ENCODE peak calls at places on chromosome 9, in nine cellular contexts. F is ovary, K is psoas muscle, M is IMR-90, D is PC-3, N is sigmoid colon, C is upper lobe of left lung, T is WERI-Rb-1, B is endodermal cell. Q is an unnamed sample.

GRCh38 chr9:109098960-109099308 is 20.8 kb downstream of the TMEM245 start:
- DNase-seq in F (no peak), K (no peak), M (no peak), D (no peak), N (no peak), C (no peak), T (no peak), B (no peak), Q (no peak)

GRCh38 chr9:114227288-114228033 is 72.1 kb downstream of the COL27A1 start:
- DNase-seq in F (no peak), K (no peak), M (no peak), D (no peak), N (no peak), C (no peak), T (no peak), B (no peak), Q (no peak)

GRCh38 chr9:95920024-95920423 is 44.5 kb downstream of the ERCC6L2 start:
- DNase-seq in F (no peak), K (no peak), M (no peak), D (no peak), N (no peak), C (no peak), T (no peak), B (no peak), Q (no peak)

GRCh38 chr9:133202145-133202513 is 6.9 kb downstream of the OBP2B start:
- DNase-seq in F (no peak), K (no peak), M (no peak), D (no peak), N (no peak), C (no peak), T (no peak), B (no peak), Q (no peak)

GRCh38 chr9:109355564-109356297 is 34.9 kb upstream of the EPB41L4B start:
- DNase-seq in F (no peak), K (no peak), M (no peak), D (no peak), N (no peak), C (peak; percentile 25), T (no peak), B (no peak), Q (no peak)

GRCh38 chr9:89872913-89873707 is 268.3 kb downstream of the GADD45G start:
- DNase-seq in F (peak; percentile 14), K (peak; percentile 72), M (no peak), D (no peak), N (peak; percentile 64), C (peak; percentile 10), T (peak; percentile 6), B (peak; percentile 38), Q (no peak)

GRCh38 chr9:133914483-133915342 is 77.4 kb downstream of the VAV2 start:
- DNase-seq in F (no peak), K (no peak), M (no peak), D (no peak), N (no peak), C (no peak), T (no peak), B (peak; percentile 58), Q (no peak)

GRCh38 chr9:115877852-115878450 is 275.6 kb upstream of the PAPPA start:
- DNase-seq in F (no peak), K (no peak), M (no peak), D (no peak), N (no peak), C (no peak), T (no peak), B (no peak), Q (no peak)

GRCh38 chr9:224540-225520 is 10.2 kb downstream of the DOCK8 start:
- DNase-seq in F (no peak), K (no peak), M (no peak), D (peak; percentile 87), N (no peak), C (no peak), T (peak; percentile 24), B (no peak), Q (no peak)

GRCh38 chr9:110408598-110408997 is 70.9 kb upstream of the TXNDC8 start:
- DNase-seq in F (no peak), K (no peak), M (no peak), D (no peak), N (no peak), C (no peak), T (no peak), B (no peak), Q (no peak)

GRCh38 chr9:18208166-18209059 is 265.5 kb upstream of the ADAMTSL1 start:
- DNase-seq in F (peak; percentile 28), K (no peak), M (peak; percentile 12), D (peak; percentile 77), N (no peak), C (peak; percentile 45), T (peak; percentile 48), B (peak; percentile 90), Q (peak; percentile 18)

GRCh38 chr9:93127395-93127911 is 6.6 kb downstream of the NINJ1 start:
- DNase-seq in F (peak; percentile 18), K (peak; percentile 70), M (no peak), D (no peak), N (peak; percentile 72), C (peak; percentile 84), T (no peak), B (peak; percentile 45), Q (no peak)

GRCh38 chr9:83991355-83991754 is 10.8 kb downstream of the RMI1 start:
- DNase-seq in F (no peak), K (no peak), M (no peak), D (no peak), N (no peak), C (no peak), T (no peak), B (no peak), Q (no peak)

GRCh38 chr9:124388275-124389048 is 26.8 kb downstream of the PSMB7 start:
- DNase-seq in F (no peak), K (no peak), M (no peak), D (no peak), N (no peak), C (no peak), T (no peak), B (no peak), Q (no peak)

GRCh38 chr9:107638922-107639321 is 149.4 kb upstream of the KLF4 start:
- DNase-seq in F (peak; percentile 76), K (peak; percentile 79), M (peak; percentile 77), D (no peak), N (peak; percentile 91), C (peak; percentile 68), T (peak; percentile 78), B (no peak), Q (peak; percentile 68)

GRCh38 chr9:88952086-88952615 is 39.1 kb upstream of the S1PR3 start:
- DNase-seq in F (no peak), K (no peak), M (no peak), D (no peak), N (no peak), C (no peak), T (no peak), B (no peak), Q (no peak)

GRCh38 chr9:16728128-16728505 is 142.4 kb downstream of the BNC2 start:
- DNase-seq in F (peak; percentile 39), K (no peak), M (peak; percentile 27), D (peak; percentile 29), N (no peak), C (no peak), T (no peak), B (peak; percentile 50), Q (no peak)

GRCh38 chr9:136513191-136513590 is 30.4 kb upstream of the SEC16A start:
- DNase-seq in F (no peak), K (no peak), M (no peak), D (no peak), N (no peak), C (no peak), T (no peak), B (no peak), Q (no peak)

GRCh38 chr9:136511144-136511669 is 28.4 kb upstream of the SEC16A start:
- DNase-seq in F (no peak), K (no peak), M (no peak), D (no peak), N (no peak), C (no peak), T (no peak), B (no peak), Q (no peak)

GRCh38 chr9:136512651-136513066 is 29.8 kb upstream of the SEC16A start:
- DNase-seq in F (no peak), K (no peak), M (no peak), D (no peak), N (no peak), C (no peak), T (no peak), B (peak; percentile 85), Q (no peak)

GRCh38 chr9:136510561-136510960 is 27.7 kb upstream of the SEC16A start:
- DNase-seq in F (no peak), K (no peak), M (no peak), D (no peak), N (no peak), C (no peak), T (no peak), B (no peak), Q (no peak)

GRCh38 chr9:136511670-136512592 is 29.1 kb upstream of the SEC16A start:
- DNase-seq in F (peak; percentile 45), K (peak; percentile 79), M (no peak), D (no peak), N (peak; percentile 78), C (peak; percentile 58), T (no peak), B (no peak), Q (no peak)
- H3K27ac ChIP-seq in F (no peak overlapping the region), K (peak overlapping the region; percentile 76), M (no peak overlapping the region), D (no peak overlapping the region), N (peak overlapping the region; percentile 64), C (peak overlapping the region; percentile 89), T (no peak overlapping the region), B (peak overlapping the region; percentile 92), Q (no peak overlapping the region)

DNA sequence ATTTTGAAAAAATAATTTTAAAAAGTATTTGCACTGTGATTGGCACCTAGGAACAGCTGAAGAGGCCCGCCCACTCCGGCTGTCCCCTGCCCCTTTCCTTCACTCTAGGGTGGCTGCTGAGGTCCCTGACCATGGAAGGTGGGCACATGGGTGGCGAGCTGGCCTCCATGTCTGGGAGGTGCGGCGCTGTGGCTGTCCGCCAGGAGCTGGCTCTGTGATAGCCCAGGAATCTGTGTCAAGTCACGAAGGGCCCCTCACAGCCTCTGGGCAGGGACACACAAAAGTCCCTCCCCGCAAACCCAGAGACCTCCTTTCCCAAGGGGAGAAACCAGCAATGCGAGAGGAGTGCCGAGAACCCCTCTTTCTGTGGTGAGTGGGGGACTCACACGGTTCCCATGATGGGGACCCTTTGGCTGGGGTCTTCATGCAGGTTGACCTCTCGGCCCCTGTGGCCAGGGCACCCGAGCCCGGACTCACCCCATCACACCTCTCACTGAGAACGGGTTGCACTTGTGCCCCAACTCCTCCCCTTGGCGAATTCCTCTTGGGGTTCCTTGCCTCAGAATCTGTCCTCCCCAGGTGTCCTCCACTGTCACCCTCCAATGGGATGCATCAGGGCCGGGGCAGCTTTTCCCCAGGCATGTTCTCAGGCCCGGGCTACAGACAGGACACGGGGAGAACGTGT is 168.0 kb downstream of the GAPVD1 start:
- DNase-seq in F (no peak), K (peak; percentile 53), M (no peak), D (no peak), N (no peak), C (no peak), T (no peak), B (no peak), Q (no peak)
- H3K27me3 ChIP-seq in F (no peaks in the 10 kb centered on the region), K (no peaks in the 10 kb centered on the region), M (no peaks in the 10 kb centered on the region), D (no peaks in the 10 kb centered on the region), N (no peaks in the 10 kb centered on the region), C (no peaks in the 10 kb centered on the region), T (no peaks in the 10 kb centered on the region), B (no peaks in the 10 kb centered on the region), Q (no peaks in the 10 kb centered on the region)

GRCh38 chr9:121336705-121337104 is 33.3 kb downstream of the STOM start:
- DNase-seq in F (no peak), K (no peak), M (no peak), D (no peak), N (no peak), C (no peak), T (peak; percentile 64), B (no peak), Q (no peak)
- H3K27ac ChIP-seq in F (no peak overlapping the region), K (peak overlapping the region; percentile 11), M (no peak overlapping the region), D (no peak overlapping the region), N (peak overlapping the region; percentile 91), C (no peak overlapping the region), T (no peak overlapping the region), B (no peak overlapping the region), Q (no peak overlapping the region)

GRCh38 chr9:10651012-10651411 is 38.2 kb upstream of the PTPRD start:
- DNase-seq in F (no peak), K (no peak), M (no peak), D (no peak), N (no peak), C (no peak), T (no peak), B (no peak), Q (no peak)
- H3K27me3 ChIP-seq in F (no peaks in the 10 kb centered on the region), K (no peaks in the 10 kb centered on the region), M (no peaks in the 10 kb centered on the region), D (no peaks in the 10 kb centered on the region), N (no peaks in the 10 kb centered on the region), C (no peaks in the 10 kb centered on the region), T (no peaks in the 10 kb centered on the region), B (no peaks in the 10 kb centered on the region), Q (no peaks in the 10 kb centered on the region)

Q was measured in MM.1S.